ENCODE peak calls at places on chromosomes 5 and 9, in ten cellular contexts. M, N, P, V, K, G, J, U, S and B are unnamed samples.

GRCh38 chr5:148969291-148969690 is 93.6 kb downstream of the SH3TC2 start:
- DNase-seq in M (no peak), N (no peak), P (peak), V (peak), K (no peak), G (no peak), J (no peak), U (no peak), S (peak), B (no peak)

GRCh38 chr5:83972236-83972635 is 251.6 kb upstream of the HAPLN1 start:
- DNase-seq in M (no peak), N (no peak), P (no peak), V (no peak), K (no peak), G (no peak), J (no peak), U (no peak), S (no peak), B (no peak)

GRCh38 chr9:114503009-114503408 is 2.3 kb downstream of the WHRN start:
- DNase-seq in M (no peak), N (no peak), P (no peak), V (no peak), K (no peak), G (no peak), J (no peak), U (no peak), S (peak), B (peak)

GRCh38 chr5:59587489-59588337 is 305.8 kb downstream of the PDE4D start:
- DNase-seq in M (no peak), N (peak), P (peak), V (peak), K (no peak), G (no peak), J (peak), U (no peak), S (no peak), B (no peak)

GRCh38 chr9:92607773-92608172 is 62.2 kb downstream of the IPPK start:
- DNase-seq in M (no peak), N (peak), P (no peak), V (peak), K (no peak), G (no peak), J (no peak), U (no peak), S (no peak), B (no peak)

GRCh38 chr9:115597330-115597729 is 479.4 kb upstream of the TNC start:
- DNase-seq in M (no peak), N (no peak), P (no peak), V (peak), K (no peak), G (no peak), J (no peak), U (no peak), S (no peak), B (no peak)

GRCh38 chr5:32909207-32909606 is 198.1 kb downstream of the NPR3 start:
- DNase-seq in M (no peak), N (no peak), P (no peak), V (peak), K (no peak), G (no peak), J (no peak), U (no peak), S (no peak), B (no peak)

GRCh38 chr9:37943329-37944265 is 39.7 kb upstream of the SLC25A51 start:
- DNase-seq in M (no peak), N (no peak), P (peak), V (peak), K (no peak), G (no peak), J (no peak), U (no peak), S (peak), B (no peak)

GRCh38 chr5:79133121-79133656 is 21.6 kb downstream of the BHMT start:
- DNase-seq in M (peak), N (no peak), P (peak), V (peak), K (no peak), G (no peak), J (no peak), U (no peak), S (no peak), B (no peak)

GRCh38 chr5:169251685-169252084 is 49.3 kb downstream of the SLIT3 start:
- DNase-seq in M (no peak), N (no peak), P (no peak), V (peak), K (no peak), G (no peak), J (no peak), U (no peak), S (no peak), B (no peak)

GRCh38 chr5:3428355-3428754 is 167.3 kb upstream of the IRX1 start:
- DNase-seq in M (no peak), N (no peak), P (no peak), V (no peak), K (no peak), G (no peak), J (no peak), U (no peak), S (no peak), B (no peak)

GRCh38 chr9:105282870-105283621 is 38.6 kb downstream of the SLC44A1 start:
- DNase-seq in M (no peak), N (no peak), P (no peak), V (no peak), K (no peak), G (no peak), J (no peak), U (no peak), S (no peak), B (no peak)

GRCh38 chr5:91425046-91425445 is 41.9 kb upstream of the ARRDC3 start:
- DNase-seq in M (no peak), N (no peak), P (no peak), V (no peak), K (no peak), G (no peak), J (no peak), U (no peak), S (no peak), B (no peak)

GRCh38 chr9:76980566-76980965 is 38.9 kb upstream of the FOXB2 start:
- DNase-seq in M (no peak), N (no peak), P (no peak), V (no peak), K (no peak), G (no peak), J (no peak), U (no peak), S (no peak), B (no peak)

GRCh38 chr9:19946446-19947109 is 157.7 kb upstream of the SLC24A2 start:
- DNase-seq in M (no peak), N (no peak), P (peak), V (peak), K (no peak), G (no peak), J (no peak), U (no peak), S (no peak), B (no peak)

GRCh38 chr5:89012361-89012760 is 129.4 kb upstream of the MEF2C start:
- DNase-seq in M (no peak), N (no peak), P (no peak), V (no peak), K (no peak), G (no peak), J (no peak), U (no peak), S (no peak), B (no peak)

GRCh38 chr5:132260714-132261615 is 3.5 kb downstream of the PDLIM4 start:
- DNase-seq in M (no peak), N (no peak), P (peak), V (peak), K (peak), G (peak), J (no peak), U (peak), S (peak), B (peak)

GRCh38 chr5:169164481-169164925 is 136.4 kb downstream of the SLIT3 start:
- DNase-seq in M (no peak), N (no peak), P (no peak), V (peak), K (no peak), G (no peak), J (no peak), U (no peak), S (peak), B (no peak)

GRCh38 chr5:131783874-131784273 is 12.9 kb downstream of the FNIP1 start:
- DNase-seq in M (no peak), N (no peak), P (no peak), V (no peak), K (no peak), G (no peak), J (no peak), U (no peak), S (no peak), B (no peak)

GRCh38 chr5:83559141-83559785 is 87.7 kb downstream of the VCAN start:
- DNase-seq in M (no peak), N (no peak), P (peak), V (no peak), K (no peak), G (no peak), J (no peak), U (no peak), S (no peak), B (no peak)

GRCh38 chr5:165309446-165309845 is 1804.0 kb downstream of the MAT2B start:
- DNase-seq in M (no peak), N (no peak), P (no peak), V (no peak), K (no peak), G (no peak), J (no peak), U (no peak), S (no peak), B (no peak)

GRCh38 chr5:139746691-139747582 is 48.7 kb upstream of the PSD2 start:
- DNase-seq in M (peak), N (no peak), P (peak), V (peak), K (peak), G (peak), J (no peak), U (peak), S (no peak), B (no peak)

GRCh38 chr9:89533396-89534187 is 35.7 kb upstream of the SEMA4D start:
- DNase-seq in M (no peak), N (no peak), P (no peak), V (no peak), K (no peak), G (peak), J (no peak), U (peak), S (no peak), B (peak)

GRCh38 chr9:78115073-78115472 is 83.5 kb upstream of the GNAQ start:
- DNase-seq in M (peak), N (no peak), P (peak), V (no peak), K (no peak), G (no peak), J (no peak), U (no peak), S (no peak), B (no peak)

GRCh38 chr5:115723224-115723623 is 93.2 kb downstream of the CDO1 start:
- DNase-seq in M (no peak), N (no peak), P (no peak), V (no peak), K (no peak), G (no peak), J (no peak), U (no peak), S (no peak), B (no peak)

GRCh38 chr9:99259231-99259918 is 37.3 kb downstream of the SEC61B start:
- DNase-seq in M (peak), N (no peak), P (peak), V (peak), K (no peak), G (peak), J (peak), U (peak), S (peak), B (peak)

GRCh38 chr5:45383985-45384384 is 312.2 kb downstream of the HCN1 start:
- DNase-seq in M (no peak), N (no peak), P (no peak), V (no peak), K (no peak), G (no peak), J (no peak), U (no peak), S (no peak), B (no peak)

GRCh38 chr5:43631182-43631910 is 28.4 kb downstream of the NNT start:
- DNase-seq in M (peak), N (peak), P (peak), V (peak), K (peak), G (no peak), J (no peak), U (peak), S (no peak), B (no peak)

GRCh38 chr9:129307227-129307970 is 129.3 kb upstream of the IER5L start:
- DNase-seq in M (no peak), N (no peak), P (no peak), V (no peak), K (no peak), G (peak), J (no peak), U (peak), S (no peak), B (peak)

GRCh38 chr9:135888126-135888765 is 19.1 kb downstream of the CAMSAP1 start:
- DNase-seq in M (no peak), N (no peak), P (no peak), V (no peak), K (no peak), G (no peak), J (no peak), U (no peak), S (no peak), B (peak)

GRCh38 chr5:172902497-172903472 is 56.4 kb upstream of the RPL26L1 start:
- DNase-seq in M (no peak), N (no peak), P (peak), V (peak), K (no peak), G (no peak), J (peak), U (no peak), S (peak), B (no peak)

GRCh38 chr5:147619281-147619680 is 109.4 kb upstream of the DPYSL3 start:
- DNase-seq in M (no peak), N (no peak), P (no peak), V (no peak), K (no peak), G (no peak), J (no peak), U (no peak), S (no peak), B (no peak)

GRCh38 chr9:18857769-18858168 is 175.2 kb downstream of the SAXO1 start:
- DNase-seq in M (no peak), N (no peak), P (no peak), V (peak), K (no peak), G (no peak), J (no peak), U (no peak), S (no peak), B (no peak)

GRCh38 chr9:110895141-110895912 is 142.9 kb downstream of the LPAR1 start:
- DNase-seq in M (no peak), N (no peak), P (no peak), V (peak), K (no peak), G (no peak), J (no peak), U (no peak), S (no peak), B (no peak)

GRCh38 chr9:1001838-1002237 is 25.4 kb downstream of the DMRT3 start:
- DNase-seq in M (no peak), N (no peak), P (no peak), V (peak), K (no peak), G (no peak), J (no peak), U (no peak), S (no peak), B (no peak)

GRCh38 chr9:93084471-93084881 is 11.5 kb upstream of the CARD19 start:
- DNase-seq in M (no peak), N (no peak), P (no peak), V (no peak), K (no peak), G (peak), J (no peak), U (no peak), S (no peak), B (peak)

GRCh38 chr9:20237686-20238085 is 384.6 kb downstream of the MLLT3 start:
- DNase-seq in M (no peak), N (no peak), P (no peak), V (no peak), K (no peak), G (no peak), J (no peak), U (no peak), S (no peak), B (no peak)

GRCh38 chr5:28344803-28345433 is 1306.5 kb upstream of the CDH9 start:
- DNase-seq in M (no peak), N (peak), P (peak), V (peak), K (peak), G (no peak), J (no peak), U (no peak), S (no peak), B (no peak)

GRCh38 chr9:122986010-122986409 is 45.2 kb downstream of the RABGAP1 start:
- DNase-seq in M (no peak), N (no peak), P (no peak), V (no peak), K (no peak), G (no peak), J (no peak), U (no peak), S (no peak), B (no peak)